ENCODE peak calls at places on chromosomes 5 and 9, in nine cellular contexts. W is fibroblast of lung, Q is heart right ventricle, A is endothelial cell, T is uterus, J is OCI-LY7, V is GM06990, O is hepatocyte, M is BE2C. U is an unnamed sample.

GRCh38 chr5:158755971-158756370 is 343.7 kb downstream of the EBF1 start:
- DNase-seq in W (peak; percentile 73), Q (no peak), A (no peak), T (no peak), J (no peak), V (no peak), O (no peak), M (no peak), U (no peak)

GRCh38 chr5:134380367-134380766 is 9.0 kb downstream of the UBE2B start:
- DNase-seq in W (no peak), Q (no peak), A (no peak), T (no peak), J (no peak), V (no peak), O (no peak), M (no peak), U (no peak)

GRCh38 chr5:120463991-120464626 is at the start of gene PRR16:
- DNase-seq in W (peak; percentile 75), Q (peak; percentile 69), A (peak; percentile 66), T (peak; percentile 62), J (no peak), V (peak; percentile 49), O (peak; percentile 85), M (peak; percentile 83), U (peak; percentile 14)

GRCh38 chr5:137621861-137622823 is 113.7 kb downstream of the KLHL3 start:
- DNase-seq in W (peak; percentile 82), Q (peak; percentile 44), A (no peak), T (no peak), J (no peak), V (no peak), O (no peak), M (no peak), U (no peak)

GRCh38 chr9:91711755-91712591 is 238.1 kb downstream of the ROR2 start:
- DNase-seq in W (peak; percentile 72), Q (no peak), A (no peak), T (no peak), J (peak; percentile 83), V (peak; percentile 73), O (no peak), M (no peak), U (peak; percentile 92)

GRCh38 chr5:55429221-55429620 is 105.5 kb downstream of the PLPP1 start:
- DNase-seq in W (no peak), Q (no peak), A (no peak), T (no peak), J (no peak), V (no peak), O (no peak), M (no peak), U (no peak)

GRCh38 chr5:63262191-63262981 is 683.8 kb downstream of the LRRC70 start:
- DNase-seq in W (peak; percentile 46), Q (no peak), A (no peak), T (no peak), J (no peak), V (no peak), O (no peak), M (no peak), U (no peak)

GRCh38 chr5:59873113-59873512 is 20.4 kb downstream of the PDE4D start:
- DNase-seq in W (peak; percentile 81), Q (no peak), A (no peak), T (no peak), J (no peak), V (no peak), O (no peak), M (no peak), U (no peak)

GRCh38 chr5:6480133-6481051 is 31.7 kb downstream of the UBE2QL1 start:
- DNase-seq in W (no peak), Q (no peak), A (no peak), T (no peak), J (peak; percentile 15), V (peak; percentile 57), O (no peak), M (no peak), U (no peak)

GRCh38 chr5:119291877-119292276 is 63.9 kb upstream of the TNFAIP8 start:
- DNase-seq in W (no peak), Q (no peak), A (no peak), T (no peak), J (no peak), V (no peak), O (no peak), M (no peak), U (no peak)

GRCh38 chr9:15211994-15212501 is 95.0 kb downstream of the TTC39B start:
- DNase-seq in W (peak; percentile 91), Q (no peak), A (no peak), T (no peak), J (no peak), V (no peak), O (no peak), M (no peak), U (no peak)

GRCh38 chr5:84253946-84254345 is 130.7 kb downstream of the EDIL3 start:
- DNase-seq in W (no peak), Q (no peak), A (no peak), T (no peak), J (no peak), V (no peak), O (no peak), M (no peak), U (no peak)

GRCh38 chr5:76291305-76292077 is 111.6 kb upstream of the IQGAP2 start:
- DNase-seq in W (no peak), Q (no peak), A (no peak), T (no peak), J (no peak), V (no peak), O (no peak), M (no peak), U (no peak)

GRCh38 chr5:139439013-139439903 is at the start of gene DNAJC18:
- DNase-seq in W (peak; percentile 83), Q (peak; percentile 95), A (peak; percentile 87), T (peak; percentile 94), J (peak; percentile 88), V (peak; percentile 90), O (peak; percentile 95), M (peak; percentile 97), U (peak; percentile 98)

GRCh38 chr5:180807654-180808414 is 5.2 kb upstream of the MGAT1 start:
- DNase-seq in W (no peak), Q (no peak), A (no peak), T (no peak), J (no peak), V (no peak), O (no peak), M (no peak), U (peak; percentile 1)

GRCh38 chr5:141403387-141403786 is 809 bp downstream of the PCDHGA9 start:
- DNase-seq in W (no peak), Q (no peak), A (no peak), T (no peak), J (no peak), V (no peak), O (no peak), M (no peak), U (no peak)

GRCh38 chr5:141398608-141399007 is 861 bp downstream of the PCDHGB5 start:
- DNase-seq in W (no peak), Q (no peak), A (no peak), T (no peak), J (no peak), V (no peak), O (no peak), M (no peak), U (no peak)

GRCh38 chr5:141399555-141400258 is 2.0 kb downstream of the PCDHGB5 start:
- DNase-seq in W (no peak), Q (no peak), A (no peak), T (no peak), J (no peak), V (no peak), O (no peak), M (no peak), U (no peak)

GRCh38 chr5:141402553-141403328 is at the start of gene PCDHGA9:
- DNase-seq in W (peak; percentile 24), Q (no peak), A (no peak), T (no peak), J (no peak), V (no peak), O (no peak), M (no peak), U (peak; percentile 42)
- TF ChIP-seq CTCF in W (peak; percentile 40), Q (no peak), A (no peak), T (no peak), J (peak; percentile 26), V (peak; percentile 14), O (no peak), M (peak; percentile 55), U (peak; percentile 47)

DNA sequence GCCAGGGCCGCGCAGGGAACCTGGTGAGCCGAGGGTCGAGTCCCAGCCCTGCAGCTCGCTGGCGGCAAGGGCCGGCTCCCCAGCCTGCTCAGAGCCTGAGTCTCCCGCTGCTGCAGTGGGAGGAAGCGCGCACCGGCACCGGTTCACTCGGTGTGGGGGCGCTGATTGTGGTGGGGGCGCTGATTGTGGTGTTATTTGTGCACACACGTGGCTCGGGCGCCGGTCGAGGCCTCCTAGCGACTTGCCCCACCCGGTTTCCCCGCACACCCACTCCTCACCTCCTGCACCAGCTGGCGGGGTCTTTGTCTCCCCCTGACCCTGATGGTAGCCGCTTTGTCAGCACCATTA is 266.7 kb downstream of the NSG2 start:
- DNase-seq in W (no peak), Q (no peak), A (no peak), T (no peak), J (no peak), V (no peak), O (no peak), M (no peak), U (no peak)
- TF ChIP-seq CTCF in W (no peak), Q (no peak), A (peak; percentile 46), T (no peak), J (no peak), V (no peak), O (no peak), M (no peak), U (no peak)

GRCh38 chr9:127495884-127496555 is 44.7 kb downstream of the LRSAM1 start:
- DNase-seq in W (no peak), Q (no peak), A (no peak), T (no peak), J (no peak), V (no peak), O (peak; percentile 3), M (no peak), U (no peak)
- TF ChIP-seq CTCF in W (no peak), Q (no peak), A (no peak), T (no peak), J (no peak), V (no peak), O (no peak), M (peak; percentile 22), U (no peak)

GRCh38 chr5:32453916-32454315 is 9.4 kb upstream of the ZFR start:
- DNase-seq in W (no peak), Q (no peak), A (no peak), T (no peak), J (no peak), V (no peak), O (no peak), M (no peak), U (no peak)

GRCh38 chr5:32449216-32449721 is 4.7 kb upstream of the ZFR start:
- DNase-seq in W (no peak), Q (no peak), A (no peak), T (no peak), J (no peak), V (no peak), O (no peak), M (no peak), U (no peak)

GRCh38 chr5:32446660-32447059 is 2.1 kb upstream of the ZFR start:
- DNase-seq in W (no peak), Q (no peak), A (no peak), T (no peak), J (peak; percentile 12), V (peak; percentile 18), O (peak; percentile 20), M (no peak), U (no peak)

GRCh38 chr5:32454821-32455220 is 10.3 kb upstream of the ZFR start:
- DNase-seq in W (no peak), Q (no peak), A (no peak), T (no peak), J (no peak), V (no peak), O (no peak), M (no peak), U (no peak)

GRCh38 chr5:32450952-32451351 is 6.4 kb upstream of the ZFR start:
- DNase-seq in W (no peak), Q (no peak), A (no peak), T (no peak), J (no peak), V (no peak), O (no peak), M (no peak), U (no peak)
- TF ChIP-seq CTCF in W (no peak), Q (no peak), A (no peak), T (no peak), J (peak; percentile 54), V (peak; percentile 49), O (no peak), M (peak; percentile 51), U (peak; percentile 8)

U was measured in activated CD8-positive, alpha-beta T cell treated with anti-CD3 and anti-CD28 coated beads for 36 hours.